ENCODE peak calls at places on chromosomes 16 and 17, in six cellular contexts. B, M, I, C, K and L are unnamed samples.

GRCh38 chr16:86300746-86301480 is 209.4 kb upstream of the FOXF1 start:
- DNase-seq in M (no peak), I (no peak), C (peak), K (peak), B (peak), L (no peak)

GRCh38 chr17:10177921-10178788 is 20.3 kb downstream of the GAS7 start:
- DNase-seq in B (peak), C (no peak), I (no peak), M (no peak), K (no peak), L (no peak)

GRCh38 chr16:50821586-50821985 is 79.7 kb downstream of the CYLD start:
- DNase-seq in M (no peak), K (no peak), C (no peak), B (no peak), I (no peak), L (no peak)

GRCh38 chr17:28347261-28347891 is 10.0 kb downstream of the POLDIP2 start:
- DNase-seq in M (no peak), C (no peak), B (peak), I (no peak), K (peak), L (no peak)

GRCh38 chr16:87070657-87071056 is 246.5 kb downstream of the C16orf95 start:
- DNase-seq in K (no peak), M (no peak), C (no peak), B (no peak), I (no peak), L (no peak)

GRCh38 chr16:30018731-30019158 is 4.3 kb upstream of the C16orf92 start:
- DNase-seq in C (no peak), B (no peak), K (no peak), I (no peak), M (no peak), L (peak)

GRCh38 chr17:17341452-17341851 is 38.3 kb downstream of the NT5M start:
- DNase-seq in M (no peak), K (no peak), I (peak), C (no peak), B (no peak), L (no peak)

GRCh38 chr16:57892041-57892440 is 78.9 kb downstream of the CNGB1 start:
- DNase-seq in M (no peak), K (peak), B (peak), I (no peak), C (no peak), L (no peak)

GRCh38 chr16:64892843-64893242 is 229.0 kb downstream of the CDH11 start:
- DNase-seq in I (no peak), B (peak), C (no peak), K (peak), M (no peak), L (no peak)

GRCh38 chr17:34220776-34221390 is 34.2 kb upstream of the CCL2 start:
- DNase-seq in M (no peak), I (no peak), B (no peak), C (no peak), K (no peak), L (no peak)

GRCh38 chr16:49696414-49697101 is 159.4 kb downstream of the ZNF423 start:
- DNase-seq in M (no peak), B (no peak), I (no peak), K (no peak), C (peak), L (no peak)

GRCh38 chr17:50033316-50033715 is 22.6 kb upstream of the ITGA3 start:
- DNase-seq in M (no peak), I (peak), K (no peak), C (no peak), B (peak), L (no peak)

GRCh38 chr16:79758615-79759346 is 158.2 kb upstream of the MAF start:
- DNase-seq in B (no peak), C (no peak), I (no peak), M (no peak), K (no peak), L (no peak)

GRCh38 chr17:28948873-28949184 is 2.5 kb downstream of the PHF12 start:
- DNase-seq in I (no peak), K (no peak), M (no peak), C (no peak), B (no peak), L (no peak)

DNA sequence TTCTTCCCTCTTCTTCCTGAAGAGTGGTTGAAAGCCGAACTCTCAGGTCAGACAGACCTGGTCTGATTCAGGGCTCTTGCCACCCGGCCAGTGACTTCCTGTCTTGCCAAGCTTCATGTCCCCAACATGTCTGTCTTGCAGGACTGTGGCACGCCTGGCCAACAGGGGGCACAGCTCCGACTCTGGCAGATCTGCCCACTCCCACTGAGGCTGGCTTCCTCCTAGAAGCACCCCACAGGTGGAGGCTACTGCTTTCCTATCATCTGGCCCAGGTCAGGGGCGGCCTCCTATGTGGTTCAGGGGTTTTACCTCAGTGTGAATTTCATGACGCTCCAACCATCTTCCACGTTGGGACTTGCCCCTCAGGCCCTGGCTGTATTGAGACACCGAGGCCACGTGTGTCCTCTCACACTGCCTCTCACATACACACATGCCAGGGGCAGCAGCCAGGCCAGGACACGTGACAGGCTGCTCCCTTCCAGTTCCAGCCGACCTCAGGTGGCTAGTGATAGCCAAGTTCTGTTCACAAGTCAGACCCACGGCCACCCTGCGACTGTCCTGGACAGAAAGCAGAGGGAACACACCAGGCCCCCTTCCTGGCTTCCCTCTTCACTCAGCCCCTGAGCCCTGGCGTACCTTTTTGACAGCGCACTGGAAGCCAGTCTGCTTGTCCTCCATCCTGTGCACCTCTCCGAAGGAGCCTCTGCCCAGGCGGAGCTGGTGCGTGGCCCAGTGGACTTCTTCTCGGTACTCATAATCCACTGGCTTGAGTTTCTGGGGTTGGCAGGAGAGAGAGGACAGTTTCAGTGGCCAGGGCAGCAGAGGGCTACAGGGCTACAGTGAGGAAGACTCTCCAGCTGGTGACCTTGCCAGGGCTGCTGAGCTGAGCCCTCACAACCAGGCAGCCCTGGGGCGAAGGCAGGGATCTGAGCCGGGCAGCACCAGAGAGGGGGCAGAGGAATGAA is 22.6 kb upstream of the SPATA32 start:
- DNase-seq in C (no peak), B (no peak), K (no peak), I (no peak), M (no peak), L (peak)
- TF ChIP-seq CTCF in C (peak), B (peak), K (peak), I (no peak), M (peak), L (no peak)

DNA sequence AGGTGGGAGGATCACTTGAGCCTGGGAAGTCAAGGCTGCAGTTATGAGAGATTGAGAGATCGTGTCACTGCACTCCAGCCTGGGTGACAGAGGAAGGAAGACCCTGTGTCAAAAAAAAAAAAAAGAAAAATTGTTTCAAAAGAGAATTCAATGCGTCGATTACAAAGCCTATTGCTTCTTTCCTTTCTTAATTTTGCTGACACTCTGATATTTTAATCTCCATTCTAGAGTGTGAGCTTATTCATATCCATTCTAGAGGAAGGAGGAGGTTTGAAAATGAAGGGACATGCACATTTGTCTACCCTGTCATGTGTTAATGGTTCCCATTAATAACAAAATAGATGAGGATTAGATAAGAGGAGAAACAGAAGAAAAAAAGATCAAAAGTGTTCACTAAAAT is 63.1 kb downstream of the PCTP start:
- DNase-seq in B (no peak), K (no peak), C (no peak), M (no peak), I (no peak), L (no peak)
- TF ChIP-seq CTCF in B (no peak), K (no peak), C (no peak), M (no peak), I (no peak), L (no peak)

DNA sequence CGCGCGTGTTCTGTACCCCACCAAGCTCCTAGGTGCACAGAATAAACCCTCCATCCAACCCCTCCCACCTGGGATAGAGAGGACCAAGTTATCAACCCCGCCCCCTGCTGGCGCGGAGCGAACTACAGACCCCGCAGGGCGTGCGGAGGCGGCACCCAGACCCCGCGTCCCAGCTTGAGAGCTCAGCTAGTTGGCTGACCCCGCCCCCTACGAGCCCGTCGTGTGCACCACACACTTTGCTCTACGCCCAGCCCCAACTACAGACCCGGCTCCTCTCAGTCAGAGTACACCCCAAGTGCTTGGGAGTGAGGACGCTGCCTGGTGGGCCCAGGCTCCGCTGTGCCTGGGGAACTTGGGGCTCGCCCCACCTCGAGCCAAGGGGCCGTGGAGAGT is 1.5 kb downstream of the GRIN2A start:
- DNase-seq in B (no peak), I (no peak), K (no peak), M (peak), C (peak), L (peak)
- TF ChIP-seq CTCF in B (peak), I (no peak), K (peak), M (peak), C (peak), L (no peak)

GRCh38 chr16:89708481-89708931 is 7.0 kb upstream of the SPATA2L start:
- DNase-seq in K (no peak), B (no peak), I (peak), M (no peak), C (no peak), L (no peak)
- TF ChIP-seq CTCF in K (no peak), B (no peak), I (no peak), M (no peak), C (no peak), L (no peak)

GRCh38 chr17:67629963-67630320 is 87.8 kb upstream of the NOL11 start:
- DNase-seq in M (peak), C (peak), K (peak), I (no peak), B (peak), L (no peak)
- TF ChIP-seq CTCF in M (peak), C (peak), K (peak), I (no peak), B (peak), L (no peak)

GRCh38 chr17:37239690-37240344 is 136.0 kb upstream of the C17orf78 start:
- DNase-seq in K (peak), M (peak), B (peak), I (no peak), C (no peak), L (no peak)
- TF ChIP-seq CTCF in K (peak), M (peak), B (peak), I (peak), C (peak), L (peak)

GRCh38 chr16:62764572-62764971 is 728.3 kb upstream of the CDH8 start:
- DNase-seq in B (no peak), C (no peak), K (no peak), I (no peak), M (no peak), L (no peak)
- TF ChIP-seq CTCF in B (no peak), C (no peak), K (no peak), I (no peak), M (no peak), L (no peak)

GRCh38 chr16:75059411-75059810 is 57.2 kb downstream of the LDHD start:
- DNase-seq in I (no peak), C (no peak), M (no peak), B (no peak), K (no peak), L (no peak)
- TF ChIP-seq CTCF in I (no peak), C (no peak), M (no peak), B (no peak), K (no peak), L (no peak)